ENCODE peak calls at places on chromosomes 13 and 19, in eight cellular contexts. O, S, W, F, J, B, G and Y are unnamed samples.

GRCh38 chr19:36136975-36137686 is 2.7 kb upstream of the CAPNS1 start:
- DNase-seq in S (peak), W (peak), O (peak), F (peak), J (peak), B (peak), G (peak), Y (no peak)

GRCh38 chr19:11242864-11243797 is 3.7 kb downstream of the ANGPTL8 start:
- DNase-seq in B (peak), S (peak), F (peak), G (peak), W (peak), J (peak), O (peak), Y (peak)

GRCh38 chr19:38712161-38712748 is 32.0 kb downstream of the CAPN12 start:
- DNase-seq in W (no peak), J (no peak), O (no peak), G (no peak), F (no peak), S (no peak), B (no peak), Y (no peak)

GRCh38 chr19:17125052-17125727 is 49.6 kb downstream of the MYO9B start:
- DNase-seq in G (no peak), O (no peak), J (no peak), W (no peak), F (no peak), S (no peak), B (peak), Y (no peak)

GRCh38 chr13:107450931-107451330 is 764.4 kb downstream of the LIG4 start:
- DNase-seq in J (no peak), B (peak), G (no peak), S (no peak), F (no peak), W (no peak), O (no peak), Y (no peak)

GRCh38 chr19:2711175-2711936 is 8.9 kb upstream of the GNG7 start:
- DNase-seq in O (no peak), J (no peak), B (peak), S (no peak), W (no peak), G (peak), F (no peak), Y (no peak)

GRCh38 chr13:21987793-21988192 is 316.9 kb downstream of the FGF9 start:
- DNase-seq in S (no peak), F (no peak), B (no peak), G (no peak), W (no peak), J (no peak), O (no peak), Y (no peak)

GRCh38 chr19:40744554-40745401 is 5.5 kb downstream of the ACTMAP start:
- DNase-seq in G (no peak), O (no peak), J (no peak), S (no peak), B (no peak), F (no peak), W (no peak), Y (no peak)

GRCh38 chr13:20177049-20177831 is 15.5 kb downstream of the GJB2 start:
- DNase-seq in O (no peak), B (no peak), F (no peak), J (no peak), S (no peak), G (no peak), W (no peak), Y (no peak)

GRCh38 chr19:13215572-13216380 is 65.6 kb downstream of the IER2 start:
- DNase-seq in G (no peak), W (no peak), B (no peak), J (no peak), O (no peak), F (no peak), S (no peak), Y (no peak)

GRCh38 chr13:76677047-76677446 is 209.2 kb downstream of the KCTD12 start:
- DNase-seq in F (no peak), O (no peak), J (no peak), G (peak), S (no peak), B (peak), W (no peak), Y (peak)

GRCh38 chr13:109784590-109785140 is 1.7 kb downstream of the IRS2 start:
- DNase-seq in S (no peak), F (peak), O (peak), B (peak), G (peak), J (no peak), W (peak), Y (peak)

GRCh38 chr19:53659292-53659691 is 27.5 kb downstream of the DPRX start:
- DNase-seq in O (peak), F (no peak), B (no peak), G (no peak), J (no peak), W (no peak), S (no peak), Y (no peak)

GRCh38 chr19:31348416-31349159 is 648 bp downstream of the TSHZ3 start:
- DNase-seq in F (no peak), B (no peak), G (peak), S (no peak), O (peak), W (no peak), J (no peak), Y (peak)

GRCh38 chr13:110290153-110290552 is 16.8 kb downstream of the COL4A1 start:
- DNase-seq in G (peak), B (no peak), J (no peak), W (no peak), F (no peak), S (no peak), O (no peak), Y (no peak)

GRCh38 chr13:77580748-77581147 is 45.2 kb downstream of the SCEL start:
- DNase-seq in W (no peak), J (no peak), S (no peak), B (no peak), F (no peak), O (no peak), G (no peak), Y (no peak)

GRCh38 chr13:112443191-112444000 is 67.2 kb downstream of the SPACA7 start:
- DNase-seq in F (no peak), W (peak), G (peak), B (no peak), J (no peak), O (no peak), S (no peak), Y (no peak)

GRCh38 chr19:13034636-13035035 is 39.4 kb downstream of the NFIX start:
- DNase-seq in O (no peak), B (no peak), G (no peak), J (no peak), S (no peak), W (no peak), F (no peak), Y (no peak)

GRCh38 chr13:112692104-112692503 is 2.3 kb downstream of the ATP11A start:
- DNase-seq in G (no peak), W (peak), F (peak), S (no peak), J (no peak), O (no peak), B (no peak), Y (no peak)

GRCh38 chr13:74061939-74062595 is 72.1 kb downstream of the KLF12 start:
- DNase-seq in B (peak), J (no peak), W (no peak), F (no peak), S (no peak), G (no peak), O (no peak), Y (peak)

GRCh38 chr19:8208710-8209110 is 460 bp upstream of the CERS4 start:
- DNase-seq in J (no peak), G (no peak), B (no peak), S (no peak), O (no peak), F (peak), W (no peak), Y (no peak)

GRCh38 chr13:51782026-51782710 is 21.8 kb downstream of the DHRS12 start:
- DNase-seq in B (no peak), S (no peak), F (no peak), G (no peak), W (no peak), J (no peak), O (no peak), Y (no peak)

GRCh38 chr19:45569619-45570421 is 14.8 kb downstream of the OPA3 start:
- DNase-seq in J (peak), B (no peak), O (peak), G (no peak), F (peak), W (peak), S (peak), Y (no peak)

GRCh38 chr13:98180092-98180491 is 3.0 kb upstream of the RNF113B start:
- DNase-seq in S (no peak), G (no peak), F (no peak), J (no peak), O (no peak), B (no peak), W (no peak), Y (no peak)

GRCh38 chr13:65074248-65074647 is 2155.9 kb downstream of the PCDH9 start:
- DNase-seq in O (no peak), B (no peak), G (no peak), F (no peak), W (no peak), J (no peak), S (no peak), Y (no peak)

GRCh38 chr13:53150568-53150967 is 122.0 kb downstream of the OLFM4 start:
- DNase-seq in W (peak), J (no peak), F (no peak), S (no peak), G (no peak), B (no peak), O (no peak), Y (no peak)

GRCh38 chr13:99124695-99125334 is 75.8 kb upstream of the UBAC2 start:
- DNase-seq in W (no peak), G (no peak), O (no peak), J (peak), B (peak), F (no peak), S (peak), Y (no peak)

GRCh38 chr13:112764864-112765561 is 75.2 kb downstream of the ATP11A start:
- DNase-seq in G (no peak), S (no peak), B (no peak), J (no peak), O (no peak), W (no peak), F (peak), Y (no peak)

GRCh38 chr19:11279505-11280236 is 16.3 kb upstream of the TSPAN16 start:
- DNase-seq in J (no peak), B (no peak), W (no peak), F (no peak), O (no peak), S (no peak), G (no peak), Y (no peak)

GRCh38 chr19:16185925-16186234 is 670 bp downstream of the FAM32A start:
- DNase-seq in G (no peak), F (no peak), S (no peak), J (no peak), O (peak), B (no peak), W (no peak), Y (no peak)

GRCh38 chr13:26971990-26972888 is 199.4 kb downstream of the USP12 start:
- DNase-seq in B (peak), G (no peak), J (no peak), W (peak), F (peak), S (peak), O (no peak), Y (no peak)

GRCh38 chr13:112685856-112686255 is 4.0 kb upstream of the ATP11A start:
- DNase-seq in S (no peak), B (no peak), J (no peak), G (no peak), W (no peak), O (no peak), F (no peak), Y (no peak)

GRCh38 chr13:81551036-81551435 is 1210.1 kb upstream of the SPRY2 start:
- DNase-seq in W (no peak), O (no peak), J (no peak), G (no peak), S (no peak), F (no peak), B (no peak), Y (no peak)

GRCh38 chr13:75621147-75621546 is 15.0 kb upstream of the LMO7 start:
- DNase-seq in J (no peak), S (no peak), F (no peak), G (no peak), B (peak), W (no peak), O (no peak), Y (no peak)

GRCh38 chr19:31138077-31138476 is 211.2 kb downstream of the TSHZ3 start:
- DNase-seq in B (no peak), J (no peak), G (no peak), O (no peak), S (no peak), W (no peak), F (no peak), Y (no peak)

GRCh38 chr19:54521022-54521859 is 18.6 kb downstream of the LAIR2 start:
- DNase-seq in S (no peak), G (no peak), J (no peak), W (no peak), F (no peak), B (no peak), O (no peak), Y (no peak)

GRCh38 chr19:11737964-11738745 is 591 bp downstream of the ZNF823 start:
- DNase-seq in F (peak), W (peak), B (peak), J (no peak), G (peak), S (no peak), O (peak), Y (peak)

GRCh38 chr13:39263033-39263432 is 224.8 kb downstream of the NHLRC3 start:
- DNase-seq in F (no peak), W (peak), O (peak), J (peak), B (peak), G (no peak), S (peak), Y (peak)

GRCh38 chr13:105442040-105442439 is 1093.4 kb downstream of the EFNB2 start:
- DNase-seq in J (no peak), O (no peak), G (no peak), F (no peak), W (no peak), S (no peak), B (no peak), Y (no peak)
- TF ChIP-seq POLR2A in J (no peak), O (no peak), G (no peak), F (no peak), W (no peak), S (no peak), B (no peak), Y (no peak)

GRCh38 chr19:4215807-4216206 is 13.5 kb upstream of the EBI3 start:
- DNase-seq in F (no peak), G (no peak), W (no peak), J (no peak), S (no peak), B (no peak), O (no peak), Y (no peak)
- TF ChIP-seq CTCF in F (no peak), G (no peak), W (no peak), J (no peak), S (no peak), B (no peak), O (no peak), Y (no peak)

DNA sequence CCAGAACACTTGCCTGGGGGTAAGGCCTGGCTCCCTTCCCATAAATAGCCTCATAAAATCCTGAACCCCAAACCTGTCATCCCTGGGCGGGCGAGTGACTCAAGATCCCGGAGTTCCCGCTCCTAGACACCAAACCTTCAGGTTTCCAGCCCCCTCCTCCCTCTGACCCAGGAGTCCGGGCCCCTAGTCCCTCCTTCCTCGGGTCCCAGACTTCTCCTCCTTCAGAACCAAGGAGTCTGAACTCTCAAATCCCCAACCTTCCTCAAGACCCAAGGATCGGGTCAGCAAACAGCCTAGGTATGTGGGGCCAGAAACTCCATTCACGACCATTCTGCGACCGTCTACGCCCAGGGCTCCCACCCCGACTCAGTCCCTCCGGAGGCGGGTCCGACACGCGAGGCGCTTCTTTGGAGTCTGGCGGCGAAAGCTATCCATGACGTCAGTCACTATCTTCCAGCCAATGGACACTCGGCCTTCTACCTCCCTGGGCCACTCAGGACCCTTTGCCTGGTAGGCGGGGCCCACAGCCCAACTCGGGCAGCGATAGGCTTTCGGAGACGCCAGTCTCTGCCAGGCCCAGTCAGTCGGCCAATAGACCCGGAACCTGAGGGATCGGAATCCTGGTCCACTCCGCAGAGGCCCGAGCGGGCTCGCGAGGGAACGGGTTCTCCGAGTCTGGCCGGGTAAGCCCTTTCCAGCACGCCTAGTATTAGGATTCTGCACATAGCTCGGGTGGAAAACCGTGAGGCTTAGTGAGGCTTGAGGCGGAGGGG is 6.6 kb upstream of the CNFN start:
- DNase-seq in F (peak), W (peak), B (peak), J (peak), G (peak), S (peak), O (peak), Y (peak)
- TF ChIP-seq POLR2A in F (peak), W (no peak), B (peak), J (peak), G (peak), S (peak), O (peak), Y (peak)

GRCh38 chr13:95032114-95032513 is 269.1 kb downstream of the ABCC4 start:
- DNase-seq in O (no peak), B (no peak), W (no peak), F (no peak), G (no peak), S (no peak), J (no peak), Y (no peak)
- TF ChIP-seq CTCF in O (no peak), B (no peak), W (no peak), F (no peak), G (no peak), S (no peak), J (no peak), Y (no peak)

GRCh38 chr19:58545286-58546068 is 1.6 kb downstream of the TRIM28 start:
- DNase-seq in W (no peak), F (no peak), B (no peak), O (no peak), G (peak), J (no peak), S (no peak), Y (no peak)
- TF ChIP-seq POLR2A in W (no peak), F (no peak), B (no peak), O (no peak), G (no peak), J (no peak), S (no peak), Y (no peak)

DNA sequence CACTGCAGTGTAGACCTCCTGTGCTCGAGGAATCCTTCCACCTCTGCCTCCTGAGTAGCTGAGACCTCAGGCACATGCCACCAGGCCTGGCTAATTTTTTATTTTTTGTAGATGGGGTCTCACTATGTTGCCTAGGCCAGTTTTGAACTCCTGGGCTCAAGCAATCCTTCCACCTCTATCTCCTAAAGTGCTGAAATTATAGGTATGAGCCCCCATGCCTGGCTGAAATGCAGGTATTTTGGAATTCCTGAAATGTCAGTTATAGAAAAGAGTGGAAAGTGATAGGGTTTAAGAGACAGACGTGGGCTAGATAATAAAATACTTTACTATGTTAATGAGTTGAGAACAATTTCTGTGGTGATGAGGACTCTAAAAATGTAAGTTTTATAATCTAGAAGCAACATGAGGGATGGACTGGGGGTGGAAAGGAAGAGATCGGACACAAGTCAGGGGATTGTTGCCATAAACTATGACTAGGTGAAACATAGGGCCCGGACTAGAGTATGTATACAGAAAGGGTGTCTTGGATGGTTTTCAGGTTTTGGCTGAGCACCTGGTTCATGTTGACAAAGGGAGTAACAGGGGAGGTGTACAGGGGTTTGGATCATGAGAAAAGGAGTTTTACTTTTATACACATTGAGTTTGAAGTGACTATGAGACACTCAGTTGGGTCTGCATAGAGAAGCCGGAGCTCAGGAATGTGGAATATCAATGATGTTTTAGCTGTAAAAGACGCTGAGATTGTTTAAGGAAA is 165.6 kb upstream of the STARD13 start:
- DNase-seq in G (no peak), W (peak), J (no peak), B (no peak), S (no peak), F (no peak), O (no peak), Y (no peak)
- TF ChIP-seq CTCF in G (no peak), W (no peak), J (no peak), B (no peak), S (no peak), F (no peak), O (no peak), Y (no peak)

GRCh38 chr19:47760632-47760999 is 15.3 kb downstream of the NOP53 start:
- DNase-seq in W (no peak), O (no peak), G (no peak), F (no peak), B (no peak), S (no peak), J (no peak), Y (no peak)
- TF ChIP-seq POLR2A in W (no peak), O (no peak), G (no peak), F (no peak), B (no peak), S (no peak), J (no peak), Y (no peak)

GRCh38 chr19:14361824-14362223 is 19.4 kb upstream of the ADGRE5 start:
- DNase-seq in S (no peak), J (no peak), W (no peak), B (no peak), G (no peak), O (no peak), F (no peak), Y (no peak)
- TF ChIP-seq CTCF in S (no peak), J (peak), W (no peak), B (no peak), G (peak), O (no peak), F (no peak), Y (peak)